ENCODE peak calls at places on chromosomes 3 and 15, in five cellular contexts. One of them, this sample, is unnamed. For H3K4me1, the result is how much of the 10 kb centered on the place peaks cover.

GRCh38 chr3:194161181-194162045 is 25.5 kb downstream of the HES1 start:
- DNase-seq in esophagus muscularis mucosa: no peak
- DNase-seq in IMR-90: no peak
- DNase-seq in breast epithelium: peak
- DNase-seq in heart left ventricle: no peak
- DNase-seq in this sample: peak

GRCh38 chr15:28955686-28956421 is 70.1 kb downstream of the APBA2 start:
- DNase-seq in IMR-90: peak
- DNase-seq in breast epithelium: no peak
- DNase-seq in esophagus muscularis mucosa: peak
- DNase-seq in heart left ventricle: no peak
- DNase-seq in this sample: no peak

GRCh38 chr3:49278548-49278947 is 1.5 kb upstream of the C3orf62 start:
- DNase-seq in esophagus muscularis mucosa: no peak
- DNase-seq in IMR-90: no peak
- DNase-seq in heart left ventricle: no peak
- DNase-seq in breast epithelium: no peak
- DNase-seq in this sample: peak

GRCh38 chr3:53748512-53749271 is 97.5 kb downstream of the CHDH start:
- DNase-seq in breast epithelium: no peak
- DNase-seq in heart left ventricle: no peak
- DNase-seq in IMR-90: no peak
- DNase-seq in esophagus muscularis mucosa: no peak
- DNase-seq in this sample: no peak

GRCh38 chr3:189070965-189071364 is 100.8 kb upstream of the TPRG1 start:
- DNase-seq in breast epithelium: no peak
- DNase-seq in esophagus muscularis mucosa: no peak
- DNase-seq in heart left ventricle: no peak
- DNase-seq in IMR-90: no peak
- DNase-seq in this sample: no peak

GRCh38 chr3:47083786-47084185 is 80.1 kb downstream of the SETD2 start:
- DNase-seq in breast epithelium: no peak
- DNase-seq in heart left ventricle: no peak
- DNase-seq in IMR-90: no peak
- DNase-seq in esophagus muscularis mucosa: no peak
- DNase-seq in this sample: no peak

GRCh38 chr3:181712505-181713299 is 977 bp downstream of the SOX2 start:
- DNase-seq in IMR-90: no peak
- DNase-seq in heart left ventricle: no peak
- DNase-seq in breast epithelium: no peak
- DNase-seq in esophagus muscularis mucosa: peak
- DNase-seq in this sample: no peak

GRCh38 chr15:48470096-48470495 is 138.9 kb downstream of the DUT start:
- DNase-seq in esophagus muscularis mucosa: no peak
- DNase-seq in IMR-90: no peak
- DNase-seq in breast epithelium: no peak
- DNase-seq in heart left ventricle: no peak
- DNase-seq in this sample: no peak

GRCh38 chr15:85488997-85489396 is 108.6 kb downstream of the AKAP13 start:
- DNase-seq in heart left ventricle: no peak
- DNase-seq in esophagus muscularis mucosa: no peak
- DNase-seq in IMR-90: no peak
- DNase-seq in breast epithelium: no peak
- DNase-seq in this sample: no peak

GRCh38 chr15:82930466-82930865 is 22.1 kb downstream of the HOMER2 start:
- DNase-seq in IMR-90: no peak
- DNase-seq in breast epithelium: no peak
- DNase-seq in heart left ventricle: no peak
- DNase-seq in esophagus muscularis mucosa: no peak
- DNase-seq in this sample: no peak

GRCh38 chr15:89307046-89307587 is 27.5 kb downstream of the POLG start:
- DNase-seq in esophagus muscularis mucosa: no peak
- DNase-seq in heart left ventricle: no peak
- DNase-seq in IMR-90: peak
- DNase-seq in breast epithelium: no peak
- DNase-seq in this sample: no peak

GRCh38 chr3:65438096-65438495 is 600.6 kb downstream of the MAGI1 start:
- DNase-seq in breast epithelium: no peak
- DNase-seq in heart left ventricle: no peak
- DNase-seq in IMR-90: no peak
- DNase-seq in esophagus muscularis mucosa: no peak
- DNase-seq in this sample: no peak

GRCh38 chr15:58487041-58487723 is 55.4 kb downstream of the LIPC start:
- DNase-seq in breast epithelium: no peak
- DNase-seq in IMR-90: no peak
- DNase-seq in heart left ventricle: no peak
- DNase-seq in esophagus muscularis mucosa: no peak
- DNase-seq in this sample: no peak

GRCh38 chr15:95169701-95170459 is 938.5 kb downstream of the MCTP2 start:
- DNase-seq in breast epithelium: peak
- DNase-seq in heart left ventricle: no peak
- DNase-seq in IMR-90: peak
- DNase-seq in esophagus muscularis mucosa: no peak
- DNase-seq in this sample: peak

GRCh38 chr15:67838789-67839332 is 984 bp downstream of the RNU6-1 start:
- DNase-seq in breast epithelium: peak
- DNase-seq in heart left ventricle: no peak
- DNase-seq in esophagus muscularis mucosa: no peak
- DNase-seq in IMR-90: no peak
- DNase-seq in this sample: peak

GRCh38 chr3:27644936-27645335 is 77.2 kb downstream of the EOMES start:
- DNase-seq in esophagus muscularis mucosa: no peak
- DNase-seq in breast epithelium: no peak
- DNase-seq in IMR-90: peak
- DNase-seq in heart left ventricle: no peak
- DNase-seq in this sample: no peak

GRCh38 chr15:62165029-62165792 is at the start of gene C2CD4B:
- DNase-seq in breast epithelium: no peak
- DNase-seq in esophagus muscularis mucosa: no peak
- DNase-seq in heart left ventricle: peak
- DNase-seq in IMR-90: no peak
- DNase-seq in this sample: peak

GRCh38 chr15:57541805-57542504 is 49.7 kb upstream of the MYZAP start:
- DNase-seq in esophagus muscularis mucosa: no peak
- DNase-seq in breast epithelium: peak
- DNase-seq in heart left ventricle: peak
- DNase-seq in IMR-90: peak
- DNase-seq in this sample: peak

GRCh38 chr3:198032039-198032438 is 72.0 kb downstream of the LMLN start:
- DNase-seq in esophagus muscularis mucosa: no peak
- DNase-seq in heart left ventricle: no peak
- DNase-seq in IMR-90: no peak
- DNase-seq in breast epithelium: no peak
- DNase-seq in this sample: no peak

GRCh38 chr3:62621171-62621570 is 247.8 kb upstream of the FEZF2 start:
- DNase-seq in heart left ventricle: no peak
- DNase-seq in breast epithelium: no peak
- DNase-seq in IMR-90: peak
- DNase-seq in esophagus muscularis mucosa: no peak
- DNase-seq in this sample: no peak

GRCh38 chr15:28919201-28919627 is 33.4 kb downstream of the APBA2 start:
- DNase-seq in IMR-90: no peak
- DNase-seq in esophagus muscularis mucosa: no peak
- DNase-seq in heart left ventricle: no peak
- DNase-seq in breast epithelium: no peak
- DNase-seq in this sample: no peak

GRCh38 chr3:134279466-134279865 is 28.8 kb upstream of the RYK start:
- DNase-seq in esophagus muscularis mucosa: no peak
- DNase-seq in IMR-90: no peak
- DNase-seq in breast epithelium: no peak
- DNase-seq in heart left ventricle: no peak
- DNase-seq in this sample: no peak

GRCh38 chr3:13229291-13229949 is 156.2 kb upstream of the IQSEC1 start:
- DNase-seq in breast epithelium: no peak
- DNase-seq in heart left ventricle: no peak
- DNase-seq in IMR-90: peak
- DNase-seq in esophagus muscularis mucosa: no peak
- DNase-seq in this sample: no peak

GRCh38 chr15:80749589-80749988 is 29.6 kb upstream of the CEMIP start:
- DNase-seq in heart left ventricle: no peak
- DNase-seq in esophagus muscularis mucosa: no peak
- DNase-seq in IMR-90: peak
- DNase-seq in breast epithelium: no peak
- DNase-seq in this sample: no peak
- H3K4me1 ChIP-seq in heart left ventricle: under half
- H3K4me1 ChIP-seq in esophagus muscularis mucosa: under half
- H3K4me1 ChIP-seq in IMR-90: under half
- H3K4me1 ChIP-seq in breast epithelium: under half
- H3K4me1 ChIP-seq in this sample: under half

DNA sequence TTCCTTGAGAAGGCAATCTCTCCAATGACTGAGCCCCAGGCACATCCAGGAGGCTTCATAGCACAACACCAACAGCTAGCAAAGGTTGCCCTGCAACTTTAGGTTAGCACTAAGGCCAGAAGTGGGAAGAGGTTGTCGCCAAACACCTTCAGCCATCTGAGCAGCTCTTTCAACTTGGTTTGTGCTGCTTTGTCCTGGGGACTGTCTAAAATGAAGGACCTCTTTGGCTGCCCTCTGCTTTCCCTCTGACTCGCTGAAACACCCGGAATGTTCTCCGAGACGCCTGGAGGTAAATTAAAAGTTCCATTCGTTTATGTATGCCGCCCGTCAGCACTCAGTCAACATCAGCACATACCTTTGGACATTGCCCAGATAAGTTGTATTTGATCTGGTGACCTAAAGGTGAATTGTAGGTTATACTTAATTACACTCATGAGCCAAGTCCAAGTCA is 121.2 kb upstream of the NR2F2 start:
- DNase-seq in breast epithelium: no peak
- DNase-seq in esophagus muscularis mucosa: no peak
- DNase-seq in heart left ventricle: no peak
- DNase-seq in IMR-90: no peak
- DNase-seq in this sample: no peak
- H3K4me3 ChIP-seq in breast epithelium: no peak
- H3K4me3 ChIP-seq in esophagus muscularis mucosa: no peak
- H3K4me3 ChIP-seq in heart left ventricle: no peak
- H3K4me3 ChIP-seq in IMR-90: no peak
- H3K4me3 ChIP-seq in this sample: no peak

DNA sequence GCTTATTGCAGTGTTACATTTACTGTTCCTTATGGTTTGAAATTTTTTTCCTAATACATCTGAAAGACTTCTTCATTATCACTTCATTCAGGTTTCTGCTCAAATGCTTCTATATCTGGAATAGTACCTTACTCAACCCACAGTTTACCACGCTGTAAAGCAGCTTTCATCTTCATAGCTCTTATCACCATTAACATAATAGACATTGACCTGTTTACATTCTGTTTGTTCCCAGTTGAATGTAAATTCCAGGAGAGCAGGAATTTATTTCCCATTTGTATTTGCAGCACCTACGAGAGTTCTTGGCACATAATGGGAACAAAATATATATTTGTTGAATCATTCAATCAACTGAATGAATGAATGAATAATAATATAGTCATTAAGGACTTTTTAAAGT is 844.6 kb upstream of the ROBO1 start:
- DNase-seq in heart left ventricle: no peak
- DNase-seq in breast epithelium: no peak
- DNase-seq in esophagus muscularis mucosa: no peak
- DNase-seq in IMR-90: no peak
- DNase-seq in this sample: no peak
- TF ChIP-seq POLR2A in heart left ventricle: no peak
- TF ChIP-seq POLR2A in breast epithelium: no peak
- TF ChIP-seq POLR2A in esophagus muscularis mucosa: no peak
- TF ChIP-seq POLR2A in IMR-90: no peak
- TF ChIP-seq POLR2A in this sample: no peak

DNA sequence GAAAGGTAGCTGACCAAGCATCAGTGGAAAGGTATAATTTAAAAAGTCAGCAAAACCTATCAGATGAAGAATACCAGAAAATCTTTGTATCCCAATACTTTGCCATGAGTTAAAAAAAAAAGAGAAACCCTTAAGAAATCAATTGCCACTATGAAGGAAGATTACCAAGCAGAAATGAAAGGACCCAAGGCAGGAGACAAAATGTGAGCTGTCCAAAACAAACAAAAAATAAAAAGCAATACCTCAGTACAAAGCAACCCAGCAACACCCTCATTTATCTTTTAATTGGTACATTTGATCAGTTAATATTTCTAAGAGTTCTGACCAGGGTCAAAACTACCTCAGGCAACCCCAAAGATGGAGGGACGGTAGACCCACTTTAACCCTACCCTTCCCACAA is 65.3 kb downstream of the MOBP start:
- DNase-seq in breast epithelium: no peak
- DNase-seq in IMR-90: no peak
- DNase-seq in heart left ventricle: no peak
- DNase-seq in esophagus muscularis mucosa: no peak
- DNase-seq in this sample: no peak
- H3K4me1 ChIP-seq in breast epithelium: under half
- H3K4me1 ChIP-seq in IMR-90: under half
- H3K4me1 ChIP-seq in heart left ventricle: under half
- H3K4me1 ChIP-seq in esophagus muscularis mucosa: under half
- H3K4me1 ChIP-seq in this sample: under half

This sample was measured in adrenal gland.